ENCODE peak calls at places on chromosome 21, in nine cellular contexts. W, X, T, B, R, Y, A, K and V are unnamed samples.

GRCh38 chr21:21084179-21084578 is 86.0 kb downstream of the NCAM2 start:
- DNase-seq in W (no peak), X (no peak), T (no peak), B (no peak), R (no peak), Y (no peak), A (no peak), K (no peak), V (no peak)

GRCh38 chr21:29017639-29018237 is 1.4 kb downstream of the RWDD2B start:
- DNase-seq in W (no peak), X (no peak), T (no peak), B (no peak), R (no peak), Y (no peak), A (no peak), K (no peak), V (no peak)

GRCh38 chr21:33046455-33046854 is 20.7 kb downstream of the OLIG2 start:
- DNase-seq in W (no peak), X (no peak), T (no peak), B (no peak), R (no peak), Y (no peak), A (no peak), K (no peak), V (no peak)

GRCh38 chr21:29654855-29655254 is 284.9 kb downstream of the GRIK1 start:
- DNase-seq in W (no peak), X (no peak), T (no peak), B (no peak), R (no peak), Y (no peak), A (no peak), K (no peak), V (no peak)

GRCh38 chr21:15754640-15755039 is 24.9 kb downstream of the USP25 start:
- DNase-seq in W (no peak), X (no peak), T (no peak), B (no peak), R (no peak), Y (no peak), A (no peak), K (no peak), V (no peak)

GRCh38 chr21:32604484-32604883 is 7.7 kb downstream of the CFAP298 start:
- DNase-seq in W (peak; percentile 73), X (no peak), T (no peak), B (no peak), R (no peak), Y (no peak), A (no peak), K (no peak), V (no peak)

GRCh38 chr21:42373181-42373907 is 7.0 kb upstream of the TFF1 start:
- DNase-seq in W (no peak), X (no peak), T (no peak), B (no peak), R (no peak), Y (no peak), A (no peak), K (no peak), V (no peak)

GRCh38 chr21:42118901-42119300 is 47.8 kb downstream of the UMODL1 start:
- DNase-seq in W (no peak), X (no peak), T (no peak), B (no peak), R (no peak), Y (peak; percentile 26), A (no peak), K (peak; percentile 58), V (no peak)

GRCh38 chr21:31564439-31564838 is 95.1 kb upstream of the SOD1 start:
- DNase-seq in W (no peak), X (no peak), T (no peak), B (no peak), R (no peak), Y (no peak), A (no peak), K (no peak), V (no peak)

GRCh38 chr21:29827647-29828046 is 112.1 kb downstream of the GRIK1 start:
- DNase-seq in W (no peak), X (no peak), T (no peak), B (no peak), R (no peak), Y (no peak), A (no peak), K (no peak), V (no peak)

GRCh38 chr21:31446206-31446900 is 102.3 kb upstream of the TIAM1 start:
- DNase-seq in W (no peak), X (no peak), T (no peak), B (no peak), R (no peak), Y (no peak), A (no peak), K (no peak), V (no peak)

GRCh38 chr21:31161157-31161556 is 122.9 kb upstream of the KRTAP19-8 start:
- DNase-seq in W (no peak), X (peak; percentile 50), T (no peak), B (no peak), R (no peak), Y (no peak), A (no peak), K (peak; percentile 44), V (no peak)

GRCh38 chr21:27425574-27425973 is 458.7 kb upstream of the ADAMTS5 start:
- DNase-seq in W (no peak), X (no peak), T (no peak), B (no peak), R (no peak), Y (no peak), A (no peak), K (peak; percentile 34), V (no peak)

GRCh38 chr21:41612674-41613250 is 104.8 kb upstream of the TMPRSS2 start:
- DNase-seq in W (no peak), X (peak; percentile 94), T (no peak), B (no peak), R (no peak), Y (peak; percentile 57), A (peak; percentile 93), K (peak; percentile 79), V (peak; percentile 91)

GRCh38 chr21:32393677-32394001 is 827 bp upstream of the URB1 start:
- DNase-seq in W (no peak), X (no peak), T (no peak), B (no peak), R (no peak), Y (no peak), A (no peak), K (no peak), V (no peak)

GRCh38 chr21:17578162-17578561 is 34.5 kb downstream of the BTG3 start:
- DNase-seq in W (no peak), X (no peak), T (no peak), B (no peak), R (no peak), Y (no peak), A (no peak), K (no peak), V (no peak)

DNA sequence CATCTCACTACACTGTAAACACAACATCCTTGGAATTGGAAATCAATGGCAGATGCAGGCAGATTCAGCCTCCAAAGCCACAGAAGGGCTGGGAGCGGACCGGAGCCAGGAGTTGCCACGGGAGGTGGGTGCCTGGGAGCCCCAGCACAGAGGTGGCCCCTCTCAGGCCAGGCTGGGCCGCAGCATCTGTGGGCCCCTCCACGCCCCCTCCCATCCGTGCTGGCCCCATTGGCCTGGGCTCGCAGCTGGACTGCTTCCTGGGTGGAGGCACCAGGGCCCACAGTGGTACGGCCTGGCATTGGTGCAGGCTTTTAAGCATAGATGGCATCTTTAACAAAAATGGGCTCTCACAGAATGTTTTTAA is 64.2 kb downstream of the SLX9 start:
- DNase-seq in W (no peak), X (no peak), T (no peak), B (no peak), R (no peak), Y (peak; percentile 2), A (no peak), K (no peak), V (no peak)
- TF ChIP-seq POLR2AphosphoS5 in W (no peak), X (no peak), T (no peak), B (no peak), R (no peak), Y (no peak), A (no peak), K (no peak), V (no peak)

DNA sequence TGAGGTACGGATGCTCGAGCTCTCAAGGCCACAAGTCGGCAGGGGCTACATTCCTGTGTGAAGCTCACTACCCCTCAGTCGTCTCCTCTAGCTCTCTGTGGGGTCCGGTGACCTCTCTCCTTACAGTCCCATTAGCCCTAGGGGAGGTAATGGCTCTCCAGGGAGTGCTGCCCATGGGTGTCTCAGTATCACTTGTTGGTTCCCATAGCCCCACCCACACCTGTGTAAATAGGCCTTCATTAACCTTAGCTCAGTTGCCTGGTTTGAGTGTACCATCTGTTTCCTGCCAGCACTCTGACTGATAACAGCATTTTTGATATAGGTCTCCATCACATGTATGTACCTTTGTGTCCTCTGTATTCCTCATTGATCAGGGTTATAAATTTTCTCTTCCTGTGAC is 133.2 kb upstream of the KCNJ15 start:
- DNase-seq in W (no peak), X (no peak), T (no peak), B (no peak), R (no peak), Y (no peak), A (no peak), K (no peak), V (no peak)
- H3K4me1 ChIP-seq in W (no peaks in the 10 kb centered on the region), X (no peaks in the 10 kb centered on the region), T (no peaks in the 10 kb centered on the region), B (no peaks in the 10 kb centered on the region), R (no peaks in the 10 kb centered on the region), Y (no peaks in the 10 kb centered on the region), A (no peaks in the 10 kb centered on the region), K (no peaks in the 10 kb centered on the region), V (peaks cover 8% of the 10 kb centered on the region)

GRCh38 chr21:36694041-36694515 is 4.8 kb upstream of the SIM2 start:
- DNase-seq in W (no peak), X (no peak), T (no peak), B (no peak), R (no peak), Y (no peak), A (no peak), K (peak; percentile 37), V (no peak)

GRCh38 chr21:36693144-36694040 is 5.5 kb upstream of the SIM2 start:
- DNase-seq in W (no peak), X (no peak), T (no peak), B (no peak), R (no peak), Y (no peak), A (no peak), K (peak; percentile 55), V (no peak)

GRCh38 chr21:36691539-36692124 is 7.3 kb upstream of the SIM2 start:
- DNase-seq in W (no peak), X (no peak), T (no peak), B (no peak), R (no peak), Y (no peak), A (no peak), K (no peak), V (no peak)

GRCh38 chr21:36692125-36692843 is 6.6 kb upstream of the SIM2 start:
- DNase-seq in W (no peak), X (no peak), T (no peak), B (no peak), R (no peak), Y (no peak), A (no peak), K (no peak), V (no peak)

GRCh38 chr21:36692844-36693143 is 6.1 kb upstream of the SIM2 start:
- DNase-seq in W (no peak), X (no peak), T (no peak), B (no peak), R (no peak), Y (no peak), A (no peak), K (no peak), V (no peak)
- H3K4me3 ChIP-seq in W (no peak overlapping the region), X (peak overlapping the region; percentile 13), T (no peak overlapping the region), B (no peak overlapping the region), R (no peak overlapping the region), Y (no peak overlapping the region), A (no peak overlapping the region), K (no peak overlapping the region), V (no peak overlapping the region)

GRCh38 chr21:44011123-44011773 is 861 bp upstream of the TRAPPC10 start:
- DNase-seq in W (no peak), X (no peak), T (no peak), B (no peak), R (no peak), Y (peak; percentile 24), A (no peak), K (peak; percentile 66), V (no peak)
- TF ChIP-seq POLR2AphosphoS5 in W (no peak), X (no peak), T (no peak), B (no peak), R (no peak), Y (no peak), A (no peak), K (no peak), V (no peak)